ENCODE peak calls at places on chromosomes 7 and 10, in five cellular contexts. A is astrocyte of the spinal cord, M is brain microvascular endothelial cell, H is NB4, Y is ureter. R is an unnamed sample.

GRCh38 chr10:14560274-14560673 is 214.4 kb downstream of the FAM107B start:
- DNase-seq in Y (peak), A (peak), H (peak), M (no peak), R (peak)

GRCh38 chr7:54542920-54543539 is 855 bp downstream of the VSTM2A start:
- DNase-seq in Y (no peak), A (peak), H (peak), M (peak), R (no peak)

GRCh38 chr10:59626523-59626869 is 83.2 kb downstream of the SLC16A9 start:
- DNase-seq in Y (no peak), M (no peak), A (no peak), H (peak), R (no peak)

GRCh38 chr10:70190581-70190980 is 20.3 kb upstream of the SAR1A start:
- DNase-seq in M (no peak), H (no peak), A (no peak), Y (no peak), R (no peak)

GRCh38 chr10:70063418-70064098 is 10.9 kb downstream of the MACROH2A2 start:
- DNase-seq in H (no peak), Y (no peak), M (no peak), A (no peak), R (no peak)

GRCh38 chr7:5693529-5693928 is 87.9 kb downstream of the RNF216 start:
- DNase-seq in A (peak), M (peak), Y (no peak), H (peak), R (no peak)

GRCh38 chr7:92723978-92724377 is 112.4 kb downstream of the CDK6 start:
- DNase-seq in A (no peak), H (peak), Y (no peak), M (no peak), R (no peak)

GRCh38 chr7:34080513-34080912 is 175.2 kb downstream of the BMPER start:
- DNase-seq in A (no peak), M (no peak), Y (no peak), H (no peak), R (no peak)

GRCh38 chr10:103592186-103593021 is 98.9 kb downstream of the NEURL1 start:
- DNase-seq in M (peak), H (peak), Y (no peak), A (peak), R (peak)

GRCh38 chr7:25409897-25410635 is 181.8 kb upstream of the NPVF start:
- DNase-seq in M (no peak), Y (no peak), H (no peak), A (no peak), R (no peak)

GRCh38 chr7:121187676-121188075 is 141.1 kb upstream of the WNT16 start:
- DNase-seq in A (peak), Y (no peak), H (peak), M (no peak), R (no peak)

GRCh38 chr10:31268616-31269303 is 50.3 kb upstream of the ZEB1 start:
- DNase-seq in A (no peak), H (no peak), Y (no peak), M (no peak), R (no peak)

GRCh38 chr7:155373359-155374273 is 75.9 kb downstream of the INSIG1 start:
- DNase-seq in H (no peak), A (peak), Y (no peak), M (no peak), R (no peak)

GRCh38 chr10:103617362-103618026 is 124.0 kb downstream of the NEURL1 start:
- DNase-seq in A (no peak), H (no peak), Y (no peak), M (no peak), R (no peak)

GRCh38 chr7:143938522-143939243 is 3.6 kb downstream of the OR2F2 start:
- DNase-seq in M (no peak), H (no peak), Y (no peak), A (no peak), R (no peak)

GRCh38 chr7:7850150-7850549 is 118.4 kb upstream of the GLCCI1 start:
- DNase-seq in Y (no peak), M (no peak), H (no peak), A (no peak), R (no peak)

GRCh38 chr10:79059859-79060379 is 8.8 kb upstream of the ZMIZ1 start:
- DNase-seq in A (no peak), Y (no peak), M (no peak), H (no peak), R (peak)

GRCh38 chr10:79130846-79131245 is 62.1 kb downstream of the ZMIZ1 start:
- DNase-seq in M (no peak), Y (no peak), H (no peak), A (no peak), R (no peak)

R was measured in stomach.